ENCODE peak calls at places on chromosome 15, in six cellular contexts. S, B, C, U, K and F are unnamed samples.

GRCh38 chr15:48458876-48459275 is 127.6 kb downstream of the DUT start:
- DNase-seq in C (no peak), S (no peak), B (peak; percentile 64), K (no peak), U (no peak), F (no peak)

GRCh38 chr15:28094732-28095521 is 4.2 kb downstream of the OCA2 start:
- DNase-seq in U (peak; percentile 56), K (no peak), S (no peak), C (peak; percentile 65), B (no peak), F (no peak)

GRCh38 chr15:26007151-26007550 is 144.0 kb upstream of the ATP10A start:
- DNase-seq in B (no peak), U (no peak), C (no peak), K (no peak), S (no peak), F (no peak)

GRCh38 chr15:57031605-57032004 is 113.2 kb downstream of the TCF12 start:
- DNase-seq in S (no peak), B (peak; percentile 76), C (no peak), U (peak; percentile 84), K (peak; percentile 69), F (no peak)

GRCh38 chr15:71730277-71731144 is 79.8 kb upstream of the NR2E3 start:
- DNase-seq in K (peak; percentile 68), U (peak; percentile 60), S (no peak), C (peak; percentile 42), B (peak; percentile 77), F (peak; percentile 35)

GRCh38 chr15:66633346-66633745 is 67.5 kb upstream of the LCTL start:
- DNase-seq in B (no peak), U (no peak), K (no peak), S (no peak), C (no peak), F (no peak)

GRCh38 chr15:86776120-86776519 is 696.4 kb downstream of the AGBL1 start:
- DNase-seq in C (no peak), K (no peak), U (no peak), B (no peak), S (no peak), F (no peak)

GRCh38 chr15:83379574-83379973 is 67.6 kb upstream of the SH3GL3 start:
- DNase-seq in C (peak; percentile 39), S (no peak), K (peak; percentile 16), U (peak; percentile 59), B (no peak), F (no peak)

GRCh38 chr15:36479200-36479896 is 100.1 kb upstream of the CDIN1 start:
- DNase-seq in B (peak; percentile 65), U (no peak), C (no peak), S (no peak), K (peak; percentile 63), F (no peak)

GRCh38 chr15:67914537-67915373 is 74.9 kb upstream of the RNU6-1 start:
- DNase-seq in C (peak; percentile 35), B (peak; percentile 28), K (peak; percentile 66), S (no peak), U (peak; percentile 81), F (peak; percentile 38)

GRCh38 chr15:57541805-57542504 is 49.7 kb upstream of the MYZAP start:
- DNase-seq in K (peak; percentile 76), B (peak; percentile 75), S (no peak), C (peak; percentile 67), U (peak; percentile 67), F (peak; percentile 57)

GRCh38 chr15:32825219-32825618 is 107.4 kb downstream of the GREM1 start:
- DNase-seq in S (no peak), C (no peak), U (no peak), B (no peak), K (no peak), F (no peak)

GRCh38 chr15:74873756-74874424 is 725 bp upstream of the SCAMP2 start:
- DNase-seq in B (no peak), C (no peak), S (no peak), K (peak; percentile 29), U (peak; percentile 67), F (no peak)
- H2BK15ac ChIP-seq in B (peak overlapping the region; percentile 68), C (no peak overlapping the region), S (peak overlapping the region; percentile 12), K (no peak overlapping the region), U (no peak overlapping the region), F (no peak overlapping the region)

DNA sequence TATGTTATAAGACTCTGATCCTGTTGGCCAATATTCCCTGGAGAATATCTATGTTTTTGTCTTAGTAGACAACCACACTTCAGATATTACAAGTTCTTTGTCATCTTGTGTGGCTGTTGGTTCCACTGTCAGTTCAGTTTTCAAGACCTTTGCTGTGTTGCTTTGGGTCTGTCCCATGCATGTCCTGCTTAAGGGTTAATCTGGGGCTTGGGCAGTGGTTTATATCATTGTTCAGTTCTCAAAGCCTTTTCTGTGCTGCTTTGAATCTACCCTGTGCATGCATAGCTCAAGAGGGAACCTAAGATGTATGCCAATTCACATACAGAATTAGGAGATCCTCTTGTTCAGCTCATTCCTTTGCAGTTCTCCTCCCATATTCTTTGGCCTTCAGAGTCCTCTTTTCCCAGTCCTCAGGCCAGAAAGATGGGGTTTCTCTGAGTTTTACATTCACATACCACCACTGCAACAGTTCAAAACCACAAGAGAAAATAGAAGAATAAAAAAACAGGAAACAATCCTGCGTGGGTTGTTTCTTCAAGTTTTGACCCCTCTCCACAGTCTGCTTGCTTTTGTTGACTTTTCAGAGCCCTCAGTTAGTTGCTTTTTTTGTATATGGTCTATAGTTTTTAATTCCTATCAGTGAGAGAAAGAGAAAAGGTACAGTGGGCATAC is 21.6 kb downstream of the BUB1B start:
- DNase-seq in C (no peak), S (no peak), U (no peak), K (no peak), B (no peak), F (no peak)
- H3K23ac ChIP-seq in C (no peak overlapping the region), S (no peak overlapping the region), U (no peak overlapping the region), K (peak overlapping the region; percentile 9), B (no peak overlapping the region), F (no peak overlapping the region)

GRCh38 chr15:89498574-89498906 is 2.2 kb upstream of the RHCG start:
- DNase-seq in K (no peak), S (no peak), U (no peak), C (no peak), B (no peak), F (no peak)

GRCh38 chr15:89495638-89496145 is 691 bp downstream of the RHCG start:
- DNase-seq in C (no peak), U (no peak), K (no peak), S (no peak), B (no peak), F (no peak)

GRCh38 chr15:89494006-89494405 is 2.4 kb downstream of the RHCG start:
- DNase-seq in U (no peak), B (no peak), C (no peak), K (no peak), S (no peak), F (no peak)

GRCh38 chr15:89494941-89495637 is 1.3 kb downstream of the RHCG start:
- DNase-seq in C (peak; percentile 51), B (no peak), U (peak; percentile 30), S (no peak), K (no peak), F (peak; percentile 32)

GRCh38 chr15:89496155-89497098 is at the start of gene RHCG:
- DNase-seq in B (peak; percentile 24), K (peak; percentile 9), S (peak; percentile 69), U (peak; percentile 94), C (peak; percentile 92), F (peak; percentile 29)
- H2BK15ac ChIP-seq in B (no peak within 1 kb of the TSS), K (no peak within 1 kb of the TSS), S (no peak within 1 kb of the TSS), U (no peak within 1 kb of the TSS), C (peak within 1 kb of the TSS; percentile 49), F (no peak within 1 kb of the TSS)

GRCh38 chr15:63190993-63191392 is 1.6 kb downstream of the RAB8B start:
- DNase-seq in U (no peak), S (no peak), K (no peak), B (no peak), C (no peak), F (no peak)

GRCh38 chr15:63191895-63192603 is 2.6 kb downstream of the RAB8B start:
- DNase-seq in S (no peak), U (no peak), K (no peak), C (no peak), B (no peak), F (no peak)

GRCh38 chr15:63188247-63188936 is 1.0 kb upstream of the RAB8B start:
- DNase-seq in S (no peak), U (no peak), C (no peak), K (no peak), B (no peak), F (no peak)

GRCh38 chr15:63188937-63189871 is at the start of gene RAB8B:
- DNase-seq in K (peak; percentile 95), C (peak; percentile 98), U (peak; percentile 98), B (peak; percentile 94), S (peak; percentile 86), F (peak; percentile 98)

GRCh38 chr15:63189955-63190691 is 717 bp downstream of the RAB8B start:
- DNase-seq in C (no peak), B (no peak), K (no peak), U (peak; percentile 37), S (no peak), F (no peak)
- H3K23ac ChIP-seq in C (no peak overlapping the region), B (peak overlapping the region; percentile 97), K (peak overlapping the region; percentile 46), U (peak overlapping the region; percentile 57), S (no peak overlapping the region), F (peak overlapping the region; percentile 58)

GRCh38 chr15:90877996-90878395 is 6.3 kb upstream of the FES start:
- DNase-seq in U (no peak), K (no peak), B (no peak), S (no peak), C (no peak), F (no peak)

GRCh38 chr15:90876512-90877170 is 7.7 kb upstream of the FES start:
- DNase-seq in B (no peak), S (no peak), K (no peak), C (no peak), U (no peak), F (no peak)

GRCh38 chr15:90878660-90879059 is 5.6 kb upstream of the FES start:
- DNase-seq in K (no peak), S (no peak), U (no peak), C (no peak), B (no peak), F (no peak)

GRCh38 chr15:90876046-90876445 is 7.7 kb downstream of the FURIN start:
- DNase-seq in K (no peak), U (no peak), B (no peak), C (no peak), S (no peak), F (no peak)

GRCh38 chr15:90877315-90877714 is 7.0 kb upstream of the FES start:
- DNase-seq in C (no peak), K (no peak), S (no peak), B (no peak), U (no peak), F (no peak)
- H2BK15ac ChIP-seq in C (no peak overlapping the region), K (no peak overlapping the region), S (no peak overlapping the region), B (no peak overlapping the region), U (no peak overlapping the region), F (no peak overlapping the region)